ENCODE peak calls at places on chromosomes 11 and 22, in ten cellular contexts. One of them, this sample, is unnamed.
A peak's percentile ranks its signal among the peaks of the same experiment; 100 is the strongest.

GRCh38 chr11:27972432-27973170 is 135.4 kb downstream of the KIF18A start:
- DNase-seq in astrocyte: peak; percentile 34
- DNase-seq in GM23338: no peak
- DNase-seq in GM23248: no peak
- DNase-seq in IMR-90: no peak
- DNase-seq in hepatocyte: peak; percentile 5
- DNase-seq in osteoblast: no peak
- DNase-seq in H9: no peak
- DNase-seq in PC-3: no peak
- DNase-seq in fibroblast of lung: no peak
- DNase-seq in this sample: no peak

GRCh38 chr11:112795142-112795815 is 165.9 kb upstream of the NCAM1 start:
- DNase-seq in PC-3: peak; percentile 70
- DNase-seq in H9: peak; percentile 77
- DNase-seq in GM23338: peak; percentile 84
- DNase-seq in GM23248: peak; percentile 76
- DNase-seq in fibroblast of lung: peak; percentile 20
- DNase-seq in IMR-90: peak; percentile 31
- DNase-seq in hepatocyte: peak; percentile 48
- DNase-seq in astrocyte: peak; percentile 29
- DNase-seq in osteoblast: no peak
- DNase-seq in this sample: no peak

GRCh38 chr11:44047931-44048431 is at the start of gene ACCSL:
- DNase-seq in osteoblast: peak; percentile 52
- DNase-seq in IMR-90: no peak
- DNase-seq in GM23248: peak; percentile 50
- DNase-seq in fibroblast of lung: no peak
- DNase-seq in astrocyte: no peak
- DNase-seq in GM23338: no peak
- DNase-seq in hepatocyte: no peak
- DNase-seq in H9: peak; percentile 18
- DNase-seq in PC-3: no peak
- DNase-seq in this sample: no peak

GRCh38 chr11:36746886-36747710 is 149.1 kb upstream of the RAG2 start:
- DNase-seq in hepatocyte: peak; percentile 95
- DNase-seq in astrocyte: peak; percentile 72
- DNase-seq in osteoblast: peak; percentile 68
- DNase-seq in fibroblast of lung: peak; percentile 93
- DNase-seq in IMR-90: peak; percentile 92
- DNase-seq in H9: peak; percentile 90
- DNase-seq in PC-3: peak; percentile 91
- DNase-seq in GM23248: peak; percentile 90
- DNase-seq in GM23338: peak; percentile 95
- DNase-seq in this sample: peak; percentile 70

GRCh38 chr22:17106785-17107546 is 14.2 kb downstream of the TMEM121B start:
- DNase-seq in PC-3: no peak
- DNase-seq in fibroblast of lung: no peak
- DNase-seq in GM23248: no peak
- DNase-seq in GM23338: no peak
- DNase-seq in astrocyte: no peak
- DNase-seq in IMR-90: no peak
- DNase-seq in osteoblast: peak; percentile 72
- DNase-seq in hepatocyte: no peak
- DNase-seq in H9: no peak
- DNase-seq in this sample: no peak

GRCh38 chr11:122843281-122844150 is 5.2 kb downstream of the CRTAM start:
- DNase-seq in PC-3: no peak
- DNase-seq in IMR-90: no peak
- DNase-seq in H9: no peak
- DNase-seq in hepatocyte: peak; percentile 50
- DNase-seq in fibroblast of lung: no peak
- DNase-seq in astrocyte: no peak
- DNase-seq in GM23248: no peak
- DNase-seq in osteoblast: no peak
- DNase-seq in GM23338: no peak
- DNase-seq in this sample: no peak

GRCh38 chr11:66688561-66689534 is 11.2 kb upstream of the RBM4B start:
- DNase-seq in hepatocyte: no peak
- DNase-seq in fibroblast of lung: no peak
- DNase-seq in PC-3: no peak
- DNase-seq in H9: no peak
- DNase-seq in osteoblast: peak; percentile 71
- DNase-seq in IMR-90: no peak
- DNase-seq in GM23338: no peak
- DNase-seq in GM23248: peak; percentile 9
- DNase-seq in astrocyte: no peak
- DNase-seq in this sample: no peak

GRCh38 chr11:79097279-79097875 is 343.5 kb downstream of the TENM4 start:
- DNase-seq in osteoblast: no peak
- DNase-seq in PC-3: no peak
- DNase-seq in hepatocyte: no peak
- DNase-seq in IMR-90: no peak
- DNase-seq in astrocyte: peak; percentile 30
- DNase-seq in GM23338: no peak
- DNase-seq in fibroblast of lung: peak; percentile 67
- DNase-seq in H9: no peak
- DNase-seq in GM23248: no peak
- DNase-seq in this sample: no peak

GRCh38 chr11:108568183-108568858 is 25.2 kb downstream of the EXPH5 start:
- DNase-seq in osteoblast: peak; percentile 46
- DNase-seq in PC-3: no peak
- DNase-seq in astrocyte: no peak
- DNase-seq in H9: no peak
- DNase-seq in hepatocyte: no peak
- DNase-seq in fibroblast of lung: peak; percentile 29
- DNase-seq in GM23338: no peak
- DNase-seq in GM23248: no peak
- DNase-seq in IMR-90: no peak
- DNase-seq in this sample: no peak

GRCh38 chr11:108565653-108566052 is 27.9 kb downstream of the EXPH5 start:
- DNase-seq in astrocyte: no peak
- DNase-seq in H9: no peak
- DNase-seq in GM23248: no peak
- DNase-seq in IMR-90: no peak
- DNase-seq in osteoblast: peak; percentile 46
- DNase-seq in fibroblast of lung: no peak
- DNase-seq in PC-3: no peak
- DNase-seq in hepatocyte: no peak
- DNase-seq in GM23338: no peak
- DNase-seq in this sample: no peak

GRCh38 chr11:108569896-108570295 is 23.7 kb downstream of the EXPH5 start:
- DNase-seq in IMR-90: no peak
- DNase-seq in GM23248: no peak
- DNase-seq in H9: no peak
- DNase-seq in PC-3: no peak
- DNase-seq in hepatocyte: no peak
- DNase-seq in GM23338: no peak
- DNase-seq in osteoblast: no peak
- DNase-seq in astrocyte: no peak
- DNase-seq in fibroblast of lung: no peak
- DNase-seq in this sample: no peak

GRCh38 chr11:108574675-108575074 is 18.9 kb downstream of the EXPH5 start:
- DNase-seq in osteoblast: no peak
- DNase-seq in GM23338: peak; percentile 41
- DNase-seq in astrocyte: no peak
- DNase-seq in GM23248: no peak
- DNase-seq in hepatocyte: no peak
- DNase-seq in PC-3: no peak
- DNase-seq in fibroblast of lung: no peak
- DNase-seq in IMR-90: no peak
- DNase-seq in H9: no peak
- DNase-seq in this sample: no peak

DNA sequence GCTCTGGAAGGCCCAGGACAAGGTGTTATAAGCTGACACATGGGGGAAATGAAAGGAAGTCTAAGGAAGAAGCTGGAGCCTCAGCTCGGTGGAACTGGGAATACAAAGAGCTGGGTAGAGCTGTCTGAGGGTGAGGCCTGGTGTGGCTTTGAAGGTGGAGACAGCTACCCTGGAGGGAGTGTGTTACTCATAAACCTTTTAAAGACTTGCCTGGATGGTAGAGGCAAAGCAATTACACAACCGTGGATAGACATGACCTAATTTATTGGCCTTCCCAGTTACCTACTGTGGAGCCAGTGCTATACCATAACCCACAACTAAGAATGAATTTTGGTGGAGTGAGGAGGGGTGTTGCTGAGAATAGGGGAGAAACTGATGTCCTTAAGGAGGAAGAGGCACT is 22.6 kb downstream of the EXPH5 start:
- DNase-seq in fibroblast of lung: no peak
- DNase-seq in osteoblast: no peak
- DNase-seq in PC-3: peak; percentile 63
- DNase-seq in GM23338: no peak
- DNase-seq in H9: no peak
- DNase-seq in GM23248: no peak
- DNase-seq in astrocyte: no peak
- DNase-seq in IMR-90: no peak
- DNase-seq in hepatocyte: no peak
- DNase-seq in this sample: peak; percentile 57
- H3K4me2 ChIP-seq in fibroblast of lung: no peak overlapping the region
- H3K4me2 ChIP-seq in osteoblast: no peak overlapping the region
- H3K4me2 ChIP-seq in PC-3: peak overlapping the region; percentile 63
- H3K4me2 ChIP-seq in GM23338: no peak overlapping the region
- H3K4me2 ChIP-seq in H9: no peak overlapping the region
- H3K4me2 ChIP-seq in GM23248: no peak overlapping the region
- H3K4me2 ChIP-seq in astrocyte: no peak overlapping the region
- H3K4me2 ChIP-seq in IMR-90: no peak overlapping the region
- H3K4me2 ChIP-seq in hepatocyte: no peak overlapping the region
- H3K4me2 ChIP-seq in this sample: no peak overlapping the region

DNA sequence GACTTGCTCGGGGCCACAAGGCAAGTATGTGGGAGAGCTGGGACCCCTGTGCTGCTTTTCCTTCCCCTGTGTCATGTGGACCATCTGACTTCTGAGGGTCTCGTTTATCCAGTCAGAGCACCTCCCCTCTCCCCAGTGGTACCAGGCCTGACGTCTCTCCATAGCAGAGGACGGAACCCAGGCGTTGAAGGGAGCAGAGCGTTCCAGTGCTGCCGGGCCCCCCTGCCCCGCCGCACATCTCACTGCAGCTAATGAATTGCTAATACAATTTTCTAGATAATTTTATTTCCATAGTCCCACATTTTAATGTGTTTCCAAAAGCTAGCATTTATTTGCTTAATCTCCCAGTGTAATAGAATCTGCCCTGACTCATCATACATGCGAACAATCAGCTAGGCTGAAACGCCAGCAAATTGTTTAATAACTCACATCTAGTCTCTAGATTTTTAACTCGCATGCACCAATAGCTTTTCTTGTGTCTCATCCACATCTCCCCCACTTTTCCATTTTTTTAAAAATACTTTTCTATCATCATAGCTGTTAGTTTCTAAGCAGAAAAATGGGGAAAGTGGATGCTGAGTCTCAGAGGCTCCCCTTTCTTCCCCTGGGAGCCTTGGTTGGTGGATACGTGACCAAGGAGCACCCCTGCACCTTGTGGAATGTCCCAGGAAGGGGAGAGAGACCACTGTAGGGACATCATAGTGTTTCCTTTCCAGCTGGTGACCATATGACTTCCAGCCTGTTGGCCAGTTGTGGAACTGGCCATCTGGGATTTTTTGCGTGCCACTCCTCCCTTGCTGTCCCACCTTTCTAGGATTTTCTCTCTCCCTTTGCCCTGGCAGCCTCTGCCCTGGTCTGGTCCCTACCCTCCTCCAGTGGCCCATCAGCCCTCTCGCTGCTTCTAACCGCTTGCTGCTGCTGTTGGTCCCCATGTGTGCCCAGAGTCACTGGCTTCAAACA is 58.6 kb upstream of the NNMT start:
- DNase-seq in PC-3: peak; percentile 34
- DNase-seq in astrocyte: no peak
- DNase-seq in osteoblast: no peak
- DNase-seq in GM23248: no peak
- DNase-seq in fibroblast of lung: peak; percentile 70
- DNase-seq in H9: no peak
- DNase-seq in IMR-90: peak; percentile 2
- DNase-seq in hepatocyte: no peak
- DNase-seq in GM23338: no peak
- DNase-seq in this sample: no peak
- H3K27me3 ChIP-seq in PC-3: peaks cover 83% of the 10 kb centered on the region
- H3K27me3 ChIP-seq in astrocyte: peaks cover 25% of the 10 kb centered on the region
- H3K27me3 ChIP-seq in osteoblast: peaks cover 2% of the 10 kb centered on the region
- H3K27me3 ChIP-seq in GM23248: peaks cover 11% of the 10 kb centered on the region
- H3K27me3 ChIP-seq in fibroblast of lung: no peaks in the 10 kb centered on the region
- H3K27me3 ChIP-seq in H9: no peaks in the 10 kb centered on the region
- H3K27me3 ChIP-seq in IMR-90: peaks cover 24% of the 10 kb centered on the region
- H3K27me3 ChIP-seq in hepatocyte: no peaks in the 10 kb centered on the region
- H3K27me3 ChIP-seq in GM23338: no peaks in the 10 kb centered on the region
- H3K27me3 ChIP-seq in this sample: peaks cover 86% of the 10 kb centered on the region

DNA sequence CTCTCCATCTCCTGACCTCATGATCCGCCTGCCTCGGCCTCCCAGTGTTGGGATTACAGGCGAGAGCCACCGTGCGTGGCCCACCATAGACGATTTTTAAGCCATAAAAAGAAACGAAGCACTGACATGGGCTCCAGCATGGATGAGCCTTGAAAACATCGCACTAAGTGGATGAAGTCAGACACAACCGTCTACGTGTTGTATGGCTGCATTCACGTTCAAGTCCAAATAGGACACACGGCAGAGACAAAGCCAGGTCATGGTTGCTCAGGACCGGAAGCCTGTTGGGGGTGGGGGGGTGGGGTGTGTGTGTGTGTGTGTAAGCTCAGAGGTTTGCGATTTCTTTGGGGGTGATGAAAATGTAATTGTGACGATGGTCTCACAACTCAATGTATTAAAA is 10.0 kb downstream of the RRP7A start:
- DNase-seq in H9: no peak
- DNase-seq in astrocyte: no peak
- DNase-seq in IMR-90: no peak
- DNase-seq in GM23338: no peak
- DNase-seq in fibroblast of lung: no peak
- DNase-seq in hepatocyte: no peak
- DNase-seq in GM23248: no peak
- DNase-seq in PC-3: no peak
- DNase-seq in osteoblast: peak; percentile 62
- DNase-seq in this sample: no peak
- H2AFZ ChIP-seq in H9: no peak overlapping the region
- H2AFZ ChIP-seq in astrocyte: no peak overlapping the region
- H2AFZ ChIP-seq in IMR-90: no peak overlapping the region
- H2AFZ ChIP-seq in GM23338: no peak overlapping the region
- H2AFZ ChIP-seq in fibroblast of lung: no peak overlapping the region
- H2AFZ ChIP-seq in hepatocyte: no peak overlapping the region
- H2AFZ ChIP-seq in GM23248: no peak overlapping the region
- H2AFZ ChIP-seq in PC-3: no peak overlapping the region
- H2AFZ ChIP-seq in osteoblast: no peak overlapping the region
- H2AFZ ChIP-seq in this sample: no peak overlapping the region

GRCh38 chr11:103585911-103586310 is 450.5 kb upstream of the DDI1 start:
- DNase-seq in astrocyte: no peak
- DNase-seq in GM23338: no peak
- DNase-seq in osteoblast: no peak
- DNase-seq in hepatocyte: no peak
- DNase-seq in PC-3: no peak
- DNase-seq in IMR-90: no peak
- DNase-seq in fibroblast of lung: no peak
- DNase-seq in H9: no peak
- DNase-seq in GM23248: no peak
- DNase-seq in this sample: no peak

GRCh38 chr11:103584021-103584420 is 452.4 kb upstream of the DDI1 start:
- DNase-seq in H9: peak; percentile 32
- DNase-seq in astrocyte: no peak
- DNase-seq in osteoblast: no peak
- DNase-seq in PC-3: no peak
- DNase-seq in GM23338: peak; percentile 15
- DNase-seq in fibroblast of lung: no peak
- DNase-seq in GM23248: no peak
- DNase-seq in hepatocyte: no peak
- DNase-seq in IMR-90: no peak
- DNase-seq in this sample: no peak

GRCh38 chr11:103587951-103588788 is 448.3 kb upstream of the DDI1 start:
- DNase-seq in GM23248: no peak
- DNase-seq in GM23338: no peak
- DNase-seq in hepatocyte: peak; percentile 12
- DNase-seq in H9: no peak
- DNase-seq in astrocyte: peak; percentile 14
- DNase-seq in osteoblast: no peak
- DNase-seq in fibroblast of lung: no peak
- DNase-seq in PC-3: peak; percentile 13
- DNase-seq in IMR-90: no peak
- DNase-seq in this sample: no peak

GRCh38 chr11:103585401-103585800 is 451.0 kb upstream of the DDI1 start:
- DNase-seq in GM23338: no peak
- DNase-seq in astrocyte: no peak
- DNase-seq in hepatocyte: no peak
- DNase-seq in GM23248: no peak
- DNase-seq in IMR-90: no peak
- DNase-seq in osteoblast: no peak
- DNase-seq in fibroblast of lung: no peak
- DNase-seq in H9: no peak
- DNase-seq in PC-3: no peak
- DNase-seq in this sample: no peak

DNA sequence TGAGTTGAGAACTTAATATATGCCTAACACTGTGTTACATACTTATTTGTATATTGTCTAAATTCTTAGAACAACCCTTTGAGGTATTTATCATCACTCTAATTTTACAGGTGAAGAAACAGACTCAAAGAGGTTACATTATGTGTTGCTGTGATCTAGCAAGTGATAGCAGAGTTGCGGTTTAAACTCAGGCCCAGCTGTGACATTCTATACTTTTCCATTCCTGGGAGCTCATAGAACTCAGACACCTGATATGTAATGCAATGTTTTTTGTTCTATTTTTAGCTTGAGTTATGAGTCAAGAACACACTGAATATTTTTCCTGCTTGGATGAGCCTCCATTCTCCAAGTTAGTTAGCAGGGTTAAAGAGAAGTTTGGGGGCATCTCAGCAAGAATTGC is 449.7 kb upstream of the DDI1 start:
- DNase-seq in GM23248: peak; percentile 18
- DNase-seq in osteoblast: no peak
- DNase-seq in GM23338: no peak
- DNase-seq in astrocyte: peak; percentile 57
- DNase-seq in IMR-90: peak; percentile 58
- DNase-seq in H9: no peak
- DNase-seq in fibroblast of lung: no peak
- DNase-seq in hepatocyte: no peak
- DNase-seq in PC-3: peak; percentile 8
- DNase-seq in this sample: peak; percentile 78
- H3K4me2 ChIP-seq in GM23248: no peak overlapping the region
- H3K4me2 ChIP-seq in osteoblast: no peak overlapping the region
- H3K4me2 ChIP-seq in GM23338: no peak overlapping the region
- H3K4me2 ChIP-seq in astrocyte: peak overlapping the region; percentile 23
- H3K4me2 ChIP-seq in IMR-90: peak overlapping the region; percentile 42
- H3K4me2 ChIP-seq in H9: no peak overlapping the region
- H3K4me2 ChIP-seq in fibroblast of lung: no peak overlapping the region
- H3K4me2 ChIP-seq in hepatocyte: no peak overlapping the region
- H3K4me2 ChIP-seq in PC-3: no peak overlapping the region
- H3K4me2 ChIP-seq in this sample: no peak overlapping the region

This sample was measured in PC-9.